ENCODE peak calls at places on chromosome 7, in six cellular contexts. F, N, W, M, L and R are unnamed samples.
A peak's percentile ranks its signal among the peaks of the same experiment; 100 is the strongest.

GRCh38 chr7:142503036-142503435 is 245.2 kb upstream of the PRSS58 start:
- DNase-seq in W (no peak), M (no peak), L (no peak), N (no peak), F (no peak), R (no peak)

GRCh38 chr7:150383710-150384397 is 4.7 kb downstream of the ZNF775 start:
- DNase-seq in L (no peak), N (no peak), M (peak; percentile 61), W (no peak), F (no peak), R (peak; percentile 73)

GRCh38 chr7:116801092-116801710 is 61.2 kb upstream of the CAPZA2 start:
- DNase-seq in M (no peak), L (peak; percentile 92), N (peak; percentile 81), W (peak; percentile 59), F (peak; percentile 17), R (no peak)

GRCh38 chr7:70583965-70584883 is 547.7 kb upstream of the GALNT17 start:
- DNase-seq in F (no peak), W (no peak), M (peak; percentile 14), N (no peak), L (no peak), R (no peak)

GRCh38 chr7:81462672-81463071 is 307.2 kb downstream of the HGF start:
- DNase-seq in W (peak; percentile 30), N (peak; percentile 59), F (no peak), L (peak; percentile 86), M (no peak), R (no peak)

GRCh38 chr7:148142660-148143248 is 447.8 kb upstream of the C7orf33 start:
- DNase-seq in L (peak; percentile 38), N (peak; percentile 53), M (peak; percentile 64), W (peak; percentile 59), F (no peak), R (peak; percentile 25)

GRCh38 chr7:90958669-90959068 is 305.6 kb upstream of the FZD1 start:
- DNase-seq in L (peak; percentile 92), N (peak; percentile 92), M (no peak), F (peak; percentile 15), W (no peak), R (no peak)

GRCh38 chr7:27734583-27734982 is 5.4 kb upstream of the TAX1BP1 start:
- DNase-seq in L (no peak), M (no peak), W (no peak), F (no peak), N (no peak), R (no peak)

GRCh38 chr7:108627476-108628051 is 57.9 kb downstream of the DNAJB9 start:
- DNase-seq in N (no peak), F (no peak), L (no peak), W (no peak), M (no peak), R (no peak)

GRCh38 chr7:34080513-34080912 is 175.2 kb downstream of the BMPER start:
- DNase-seq in W (no peak), F (no peak), L (peak; percentile 66), N (peak; percentile 84), M (no peak), R (no peak)

GRCh38 chr7:1260236-1260635 is 27.6 kb downstream of the UNCX start:
- DNase-seq in L (no peak), F (no peak), W (no peak), M (no peak), N (no peak), R (no peak)